ENCODE peak calls at places on chromosome 22, in eight cellular contexts. P is SK-N-SH, W is cardiac fibroblast, C is mesendoderm, T is OCI-LY7, Y is HL-60, G is IMR-90, J is GM12878. E is an unnamed sample.

GRCh38 chr22:49910229-49911155 is 7.7 kb downstream of the ALG12 start:
- DNase-seq in P (no peak), W (no peak), C (no peak), T (no peak), Y (no peak), G (no peak), J (no peak), E (no peak)

GRCh38 chr22:38228873-38229740 is 27.3 kb downstream of the MAFF start:
- DNase-seq in P (no peak), W (peak; percentile 73), C (no peak), T (no peak), Y (no peak), G (peak; percentile 57), J (no peak), E (peak; percentile 72)

GRCh38 chr22:27094633-27095308 is 437.4 kb downstream of the MIAT start:
- DNase-seq in P (no peak), W (peak; percentile 40), C (no peak), T (no peak), Y (no peak), G (peak; percentile 51), J (no peak), E (peak; percentile 93)

GRCh38 chr22:23305321-23305910 is 125.1 kb downstream of the BCR start:
- DNase-seq in P (peak; percentile 48), W (peak; percentile 72), C (no peak), T (no peak), Y (no peak), G (peak; percentile 80), J (no peak), E (peak; percentile 28)

GRCh38 chr22:43243275-43243768 is 56.4 kb upstream of the TTLL12 start:
- DNase-seq in P (no peak), W (no peak), C (no peak), T (no peak), Y (no peak), G (no peak), J (no peak), E (no peak)

GRCh38 chr22:49207008-49207775 is 620.5 kb downstream of the BRD1 start:
- DNase-seq in P (no peak), W (no peak), C (no peak), T (no peak), Y (no peak), G (no peak), J (no peak), E (no peak)

GRCh38 chr22:37290737-37291136 is 8.4 kb downstream of the CYTH4 start:
- DNase-seq in P (no peak), W (peak; percentile 59), C (no peak), T (no peak), Y (no peak), G (peak; percentile 69), J (no peak), E (peak; percentile 73)

GRCh38 chr22:43168416-43169309 is 17.3 kb downstream of the TSPO start:
- DNase-seq in P (no peak), W (peak; percentile 60), C (peak; percentile 54), T (no peak), Y (no peak), G (peak; percentile 32), J (no peak), E (peak; percentile 70)

GRCh38 chr22:27461470-27461869 is 340.1 kb downstream of the MN1 start:
- DNase-seq in P (no peak), W (peak; percentile 75), C (peak; percentile 99), T (no peak), Y (no peak), G (peak; percentile 92), J (no peak), E (peak; percentile 99)

GRCh38 chr22:50011447-50012200 is 941 bp downstream of the IL17REL start:
- DNase-seq in P (peak; percentile 53), W (no peak), C (peak; percentile 21), T (peak; percentile 16), Y (no peak), G (no peak), J (no peak), E (no peak)

GRCh38 chr22:36569999-36570398 is 41.0 kb upstream of the EIF3D start:
- DNase-seq in P (peak; percentile 76), W (peak; percentile 31), C (peak; percentile 80), T (no peak), Y (no peak), G (peak; percentile 27), J (no peak), E (peak; percentile 55)

GRCh38 chr22:29695129-29695926 is 24.5 kb upstream of the CABP7 start:
- DNase-seq in P (peak; percentile 86), W (no peak), C (no peak), T (no peak), Y (no peak), G (no peak), J (no peak), E (no peak)

GRCh38 chr22:50340157-50340879 is 2.8 kb upstream of the PPP6R2 start:
- DNase-seq in P (peak; percentile 39), W (no peak), C (peak; percentile 73), T (no peak), Y (no peak), G (no peak), J (no peak), E (peak; percentile 43)

GRCh38 chr22:30575011-30575671 is 676 bp upstream of the GAL3ST1 start:
- DNase-seq in P (peak; percentile 84), W (peak; percentile 93), C (peak; percentile 54), T (no peak), Y (no peak), G (peak; percentile 70), J (no peak), E (peak; percentile 60)

GRCh38 chr22:17331690-17332089 is 37.6 kb upstream of the CECR2 start:
- DNase-seq in P (no peak), W (no peak), C (no peak), T (no peak), Y (no peak), G (no peak), J (no peak), E (no peak)

GRCh38 chr22:30017375-30017774 is 62.9 kb upstream of the HORMAD2 start:
- DNase-seq in P (no peak), W (no peak), C (no peak), T (no peak), Y (no peak), G (peak; percentile 62), J (no peak), E (peak; percentile 54)

GRCh38 chr22:27655582-27656185 is 145.9 kb downstream of the MN1 start:
- DNase-seq in P (no peak), W (no peak), C (no peak), T (no peak), Y (no peak), G (no peak), J (no peak), E (no peak)

GRCh38 chr22:50522208-50522805 is 3.1 kb downstream of the SCO2 start:
- DNase-seq in P (no peak), W (no peak), C (no peak), T (no peak), Y (no peak), G (no peak), J (no peak), E (no peak)

GRCh38 chr22:25763239-25763777 is 21.3 kb downstream of the MYO18B start:
- DNase-seq in P (no peak), W (no peak), C (no peak), T (no peak), Y (no peak), G (no peak), J (no peak), E (no peak)

GRCh38 chr22:23168381-23169031 is 11.8 kb upstream of the BCR start:
- DNase-seq in P (no peak), W (no peak), C (no peak), T (no peak), Y (no peak), G (no peak), J (no peak), E (no peak)

GRCh38 chr22:28593299-28593698 is 86.3 kb downstream of the TTC28 start:
- DNase-seq in P (no peak), W (no peak), C (no peak), T (no peak), Y (no peak), G (no peak), J (no peak), E (no peak)

GRCh38 chr22:37105990-37106389 is 3.5 kb downstream of the TMPRSS6 start:
- DNase-seq in P (no peak), W (no peak), C (no peak), T (no peak), Y (no peak), G (no peak), J (no peak), E (no peak)

GRCh38 chr22:18078329-18079041 is 695 bp downstream of the PEX26 start:
- DNase-seq in P (peak; percentile 63), W (peak; percentile 25), C (peak; percentile 51), T (peak; percentile 69), Y (peak; percentile 49), G (peak; percentile 19), J (no peak), E (peak; percentile 40)

GRCh38 chr22:24140357-24140756 is 40.9 kb upstream of the SUSD2 start:
- DNase-seq in P (no peak), W (no peak), C (no peak), T (no peak), Y (no peak), G (peak; percentile 40), J (no peak), E (peak; percentile 9)

GRCh38 chr22:19239464-19239863 is 52.1 kb downstream of the CLTCL1 start:
- DNase-seq in P (no peak), W (no peak), C (no peak), T (no peak), Y (no peak), G (no peak), J (no peak), E (no peak)
- H3K4me3 ChIP-seq in P (no peak overlapping the region), W (no peak overlapping the region), C (no peak overlapping the region), T (no peak overlapping the region), Y (peak overlapping the region; percentile 93), G (no peak overlapping the region), J (no peak overlapping the region), E (no peak overlapping the region)

GRCh38 chr22:46089426-46090041 is 60.8 kb upstream of the PPARA start:
- DNase-seq in P (no peak), W (no peak), C (no peak), T (no peak), Y (no peak), G (no peak), J (no peak), E (no peak)
- H3K4me3 ChIP-seq in P (peak overlapping the region; percentile 92), W (no peak overlapping the region), C (no peak overlapping the region), T (no peak overlapping the region), Y (no peak overlapping the region), G (no peak overlapping the region), J (no peak overlapping the region), E (peak overlapping the region; percentile 98)

DNA sequence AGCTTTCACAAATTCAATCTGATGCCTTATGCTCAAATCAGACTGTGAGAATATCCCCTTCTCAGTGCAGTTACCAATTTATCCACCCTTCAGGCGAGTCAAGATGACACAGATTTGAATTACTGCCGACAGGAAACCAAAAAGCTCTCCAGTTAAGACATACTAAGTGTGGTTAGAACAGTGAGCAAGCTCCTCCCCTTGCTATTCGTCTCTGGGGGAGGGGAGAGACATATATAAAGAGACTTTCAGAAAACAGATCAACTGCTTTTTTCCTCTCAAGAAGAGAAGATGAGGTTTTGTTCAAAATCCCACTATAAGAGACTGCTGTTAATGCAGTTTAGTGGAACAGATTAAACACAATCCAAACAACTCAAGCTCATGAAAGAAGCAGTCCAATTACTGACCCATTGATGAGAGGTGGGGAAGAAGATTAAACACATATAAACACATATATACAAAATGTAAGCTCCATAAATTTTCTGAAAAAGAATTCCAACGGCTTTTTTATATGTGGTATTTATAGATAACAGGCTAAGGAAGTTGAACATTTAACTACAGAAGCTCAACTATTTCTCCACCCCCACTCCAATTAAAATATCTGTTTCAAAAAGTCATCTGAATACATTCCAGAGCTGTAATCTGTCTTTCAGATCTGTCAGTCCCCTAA is 102.7 kb downstream of the MRTFA start:
- DNase-seq in P (no peak), W (peak; percentile 76), C (peak; percentile 79), T (peak; percentile 89), Y (peak; percentile 50), G (peak; percentile 74), J (peak; percentile 74), E (peak; percentile 63)
- H3K4me3 ChIP-seq in P (peak overlapping the region; percentile 35), W (no peak overlapping the region), C (no peak overlapping the region), T (peak overlapping the region; percentile 68), Y (no peak overlapping the region), G (peak overlapping the region; percentile 3), J (peak overlapping the region; percentile 76), E (peak overlapping the region; percentile 37)

GRCh38 chr22:44329179-44329796 is 16.5 kb upstream of the SHISAL1 start:
- DNase-seq in P (no peak), W (peak; percentile 14), C (no peak), T (peak; percentile 79), Y (no peak), G (peak; percentile 27), J (peak; percentile 32), E (no peak)
- H3K4me3 ChIP-seq in P (no peak overlapping the region), W (no peak overlapping the region), C (no peak overlapping the region), T (peak overlapping the region; percentile 53), Y (no peak overlapping the region), G (no peak overlapping the region), J (no peak overlapping the region), E (no peak overlapping the region)